ENCODE peak calls at places on chromosomes 13 and 19, in six cellular contexts. M is osteocyte; D is fibroblast of pulmonary artery; I is activated T-cell treated with anti-CD3 and anti-CD28 coated beads, Interleukin-2, amount 50 U/mL, for 72 hours; G is WERI-Rb-1; W is mammary epithelial cell. Z is an unnamed sample.

GRCh38 chr19:23286477-23286876 is 36.3 kb upstream of the ZNF724 start:
- DNase-seq in M (no peak), D (no peak), I (peak; percentile 12), G (peak; percentile 21), W (no peak), Z (no peak)

GRCh38 chr13:37149380-37149779 is 43.9 kb upstream of the CSNK1A1L start:
- DNase-seq in M (no peak), D (no peak), I (no peak), G (no peak), W (no peak), Z (no peak)

GRCh38 chr19:5246554-5247155 is 94.0 kb downstream of the PTPRS start:
- DNase-seq in M (no peak), D (no peak), I (no peak), G (no peak), W (no peak), Z (no peak)

GRCh38 chr19:18503971-18504885 is 17.6 kb downstream of the ELL start:
- DNase-seq in M (no peak), D (no peak), I (no peak), G (peak; percentile 26), W (no peak), Z (no peak)

GRCh38 chr13:113152894-113153809 is 5.3 kb upstream of the PROZ start:
- DNase-seq in M (peak; percentile 87), D (peak; percentile 17), I (peak; percentile 25), G (peak; percentile 58), W (no peak), Z (peak; percentile 2)

GRCh38 chr13:93249259-93249917 is 22.8 kb downstream of the GPC6 start:
- DNase-seq in M (no peak), D (peak; percentile 93), I (no peak), G (no peak), W (peak; percentile 84), Z (peak; percentile 88)

GRCh38 chr19:14248578-14249011 is 42.6 kb upstream of the ADGRL1 start:
- DNase-seq in M (peak; percentile 87), D (peak; percentile 55), I (peak; percentile 37), G (peak; percentile 93), W (no peak), Z (no peak)

GRCh38 chr13:62502606-62503005 is 1087.0 kb upstream of the PCDH20 start:
- DNase-seq in M (no peak), D (no peak), I (no peak), G (no peak), W (no peak), Z (no peak)

GRCh38 chr19:49861541-49862410 is 5.6 kb downstream of the PNKP start:
- DNase-seq in M (no peak), D (no peak), I (no peak), G (no peak), W (no peak), Z (no peak)